ENCODE peak calls at places on chromosomes 2 and 18, in five cellular contexts. P, M, C, G and U are unnamed samples.

GRCh38 chr2:47719099-47719498 is 63.8 kb upstream of the MSH6 start:
- DNase-seq in G (no peak), P (no peak), M (no peak), C (no peak), U (no peak)

GRCh38 chr2:118865106-118865505 is 17.7 kb upstream of the EN1 start:
- DNase-seq in G (no peak), P (no peak), M (no peak), C (no peak), U (peak; percentile 45)

GRCh38 chr2:8495189-8495855 is 186.5 kb upstream of the ID2 start:
- DNase-seq in G (no peak), C (no peak), M (no peak), P (no peak), U (no peak)

GRCh38 chr2:26772064-26773001 is 8.2 kb downstream of the SLC35F6 start:
- DNase-seq in C (no peak), G (no peak), M (peak; percentile 97), P (peak; percentile 95), U (no peak)

GRCh38 chr2:236209535-236209934 is 41.3 kb upstream of the GBX2 start:
- DNase-seq in M (no peak), G (peak; percentile 58), P (no peak), C (no peak), U (peak; percentile 27)

GRCh38 chr2:46040563-46041155 is 256.5 kb upstream of the EPAS1 start:
- DNase-seq in G (no peak), M (no peak), P (no peak), C (no peak), U (no peak)

GRCh38 chr18:78526923-78527775 is 452.5 kb upstream of the SALL3 start:
- DNase-seq in P (no peak), C (no peak), M (no peak), G (peak; percentile 46), U (no peak)

GRCh38 chr2:175169191-175169590 is 1.2 kb upstream of the ATF2 start:
- DNase-seq in G (no peak), M (no peak), C (no peak), P (no peak), U (no peak)